ENCODE peak calls at places on chromosome X, in six cellular contexts. M is NCI-H1105; Y is adrenal gland; H is stimulated activated CD4-positive, alpha-beta T cell treated with anti-CD3 and anti-CD28 coated beads, TNF-alpha, amount 100 ng/mL, for 48 hours; T is BJ; B is activated CD4-positive, CD25-positive, alpha-beta regulatory T cell treated with anti-CD3 and anti-CD28 coated beads, Interleukin-2, amount 50 U/mL, for 72 hours. F is an unnamed sample.

GRCh38 chrX:40262641-40263560 is 165.1 kb upstream of the BCOR start:
- DNase-seq in M (no peak), Y (peak; percentile 77), H (no peak), T (peak; percentile 16), B (no peak), F (no peak)

GRCh38 chrX:41889317-41890025 is 33.9 kb downstream of the CASK start:
- DNase-seq in M (no peak), Y (no peak), H (no peak), T (no peak), B (no peak), F (no peak)

GRCh38 chrX:38192007-38192625 is 28.6 kb downstream of the SRPX start:
- DNase-seq in M (peak; percentile 21), Y (peak; percentile 41), H (no peak), T (no peak), B (no peak), F (no peak)

GRCh38 chrX:111041018-111041462 is 55.0 kb upstream of the PAK3 start:
- DNase-seq in M (no peak), Y (no peak), H (no peak), T (peak; percentile 5), B (no peak), F (no peak)

GRCh38 chrX:151985955-151986354 is 11.5 kb upstream of the GABRE start:
- DNase-seq in M (no peak), Y (peak; percentile 45), H (no peak), T (no peak), B (no peak), F (no peak)

GRCh38 chrX:54920610-54921426 is at the start of gene TRO:
- DNase-seq in M (peak; percentile 14), Y (no peak), H (no peak), T (no peak), B (no peak), F (peak; percentile 39)

GRCh38 chrX:57929373-57929772 is 19.1 kb upstream of the ZXDA start:
- DNase-seq in M (no peak), Y (no peak), H (no peak), T (no peak), B (no peak), F (peak; percentile 37)

GRCh38 chrX:40099046-40099968 is 1.5 kb upstream of the BCOR start:
- DNase-seq in M (peak; percentile 55), Y (peak; percentile 59), H (no peak), T (no peak), B (peak; percentile 43), F (no peak)

F was measured in G401.